ENCODE peak calls at places on chromosomes 11 and 22, in five cellular contexts. M is AG04449, J is AG04450, L is Caco-2, V is H9. K is an unnamed sample.

GRCh38 chr11:119832536-119832935 is 103.5 kb upstream of the NECTIN1 start:
- DNase-seq in M (no peak), J (no peak), V (peak; percentile 56), L (peak; percentile 74), K (no peak)

GRCh38 chr11:34960277-34960676 is 43.9 kb downstream of the PDHX start:
- DNase-seq in V (no peak), L (no peak), J (no peak), M (no peak), K (peak; percentile 49)

GRCh38 chr11:35305670-35306382 is 113.5 kb downstream of the SLC1A2 start:
- DNase-seq in V (peak; percentile 76), L (peak; percentile 53), M (no peak), J (no peak), K (no peak)

GRCh38 chr11:126484266-126484665 is 128.8 kb downstream of the ST3GAL4 start:
- DNase-seq in M (peak; percentile 86), J (peak; percentile 77), V (no peak), L (no peak), K (no peak)

GRCh38 chr11:78820722-78821121 is 246.1 kb upstream of the NARS2 start:
- DNase-seq in V (no peak), L (no peak), J (no peak), M (no peak), K (no peak)

GRCh38 chr11:117195208-117195607 is 4.0 kb upstream of the TAGLN start:
- DNase-seq in L (no peak), M (no peak), J (no peak), V (no peak), K (no peak)

GRCh38 chr22:36744413-36744765 is 31.5 kb downstream of the IFT27 start:
- DNase-seq in J (no peak), M (no peak), L (no peak), V (no peak), K (no peak)

GRCh38 chr11:70828498-70829159 is 423.7 kb downstream of the SHANK2 start:
- DNase-seq in L (no peak), V (no peak), J (no peak), M (no peak), K (no peak)

GRCh38 chr11:19951558-19952083 is 208.7 kb downstream of the DBX1 start:
- DNase-seq in L (no peak), J (no peak), V (no peak), M (no peak), K (no peak)

GRCh38 chr22:27088026-27088425 is 430.6 kb downstream of the MIAT start:
- DNase-seq in L (no peak), M (peak; percentile 50), V (no peak), J (no peak), K (no peak)

GRCh38 chr11:100878474-100878873 is 191.4 kb downstream of the ARHGAP42 start:
- DNase-seq in L (no peak), M (peak; percentile 81), J (no peak), V (no peak), K (peak; percentile 39)

GRCh38 chr11:86211619-86212018 is 32.9 kb upstream of the EED start:
- DNase-seq in V (no peak), M (no peak), L (no peak), J (no peak), K (no peak)

GRCh38 chr11:35799655-35800054 is 137.1 kb downstream of the TRIM44 start:
- DNase-seq in L (no peak), V (no peak), M (no peak), J (no peak), K (no peak)

GRCh38 chr11:22829231-22830081 is at the start of gene SVIP:
- DNase-seq in L (peak; percentile 96), M (peak; percentile 26), V (peak; percentile 96), J (peak; percentile 72), K (peak; percentile 95)
- TF ChIP-seq CTCF in L (peak; percentile 46), M (peak; percentile 88), V (peak; percentile 72), J (peak; percentile 74), K (peak; percentile 65)

GRCh38 chr11:75509201-75509600 is 16.5 kb downstream of the GDPD5 start:
- DNase-seq in J (no peak), L (no peak), V (no peak), M (no peak), K (no peak)
- TF ChIP-seq CTCF in J (peak; percentile 3), L (no peak), V (no peak), M (no peak), K (no peak)

GRCh38 chr11:359181-359714 is 10.1 kb upstream of the B4GALNT4 start:
- DNase-seq in J (no peak), L (no peak), V (no peak), M (no peak), K (no peak)

GRCh38 chr11:356610-357009 is 12.7 kb upstream of the B4GALNT4 start:
- DNase-seq in J (no peak), V (no peak), M (no peak), L (no peak), K (no peak)

GRCh38 chr11:357582-357981 is 11.7 kb upstream of the B4GALNT4 start:
- DNase-seq in L (no peak), J (no peak), V (no peak), M (no peak), K (no peak)

GRCh38 chr11:360326-361280 is 8.7 kb upstream of the B4GALNT4 start:
- DNase-seq in L (no peak), M (no peak), J (no peak), V (peak; percentile 40), K (no peak)

DNA sequence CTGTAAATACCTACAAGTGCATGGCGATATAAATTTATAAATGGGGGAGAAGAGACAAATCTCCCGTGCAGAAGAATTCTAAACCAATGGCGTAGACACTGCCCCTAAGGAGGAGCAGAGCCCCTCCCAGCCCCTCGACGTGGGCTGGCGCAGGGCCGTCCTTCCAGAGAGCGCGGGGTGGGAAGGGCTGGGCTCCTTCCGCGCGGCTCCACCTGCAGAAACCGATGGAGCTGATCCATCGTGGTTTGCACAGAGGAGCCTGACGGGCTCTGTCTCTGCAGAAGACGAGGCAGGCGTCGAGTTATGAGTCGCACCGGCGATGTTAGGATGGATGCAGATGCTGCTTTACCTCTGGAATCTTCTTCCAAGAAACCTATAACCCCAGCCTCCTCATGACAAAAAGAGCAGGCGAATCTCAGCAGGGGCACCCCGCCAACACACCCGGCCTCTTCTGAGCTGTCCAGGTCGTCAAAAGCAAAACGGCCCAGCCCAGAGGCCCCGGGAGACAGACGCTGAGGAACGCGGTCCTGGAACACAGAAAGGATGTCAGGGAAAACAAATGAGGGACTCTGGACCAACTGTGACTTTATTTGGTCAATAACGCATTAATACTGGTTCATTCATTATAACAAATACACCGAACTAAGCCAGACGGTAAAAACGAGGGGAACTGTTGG is 11.0 kb upstream of the B4GALNT4 start:
- DNase-seq in M (no peak), J (no peak), V (peak; percentile 31), L (no peak), K (no peak)
- TF ChIP-seq CTCF in M (no peak), J (no peak), V (no peak), L (no peak), K (no peak)

GRCh38 chr22:46091277-46091977 is 58.9 kb upstream of the PPARA start:
- DNase-seq in M (no peak), J (no peak), L (no peak), V (no peak), K (peak; percentile 40)
- TF ChIP-seq CTCF in M (no peak), J (no peak), L (no peak), V (no peak), K (no peak)

GRCh38 chr22:43270314-43270908 is 72.8 kb downstream of the SCUBE1 start:
- DNase-seq in M (no peak), V (peak; percentile 90), J (no peak), L (peak; percentile 49), K (no peak)
- TF ChIP-seq CTCF in M (no peak), V (peak; percentile 70), J (peak; percentile 26), L (peak; percentile 24), K (no peak)

GRCh38 chr22:45344339-45344738 is 34.6 kb downstream of the FAM118A start:
- DNase-seq in V (peak; percentile 38), J (no peak), L (peak; percentile 57), M (no peak), K (no peak)
- TF ChIP-seq CTCF in V (peak; percentile 29), J (peak; percentile 23), L (no peak), M (no peak), K (no peak)

GRCh38 chr11:68966894-68967780 is 13.6 kb downstream of the MRGPRD start:
- DNase-seq in V (no peak), J (no peak), L (peak; percentile 29), M (no peak), K (no peak)

GRCh38 chr11:68969386-68969785 is 11.4 kb downstream of the MRGPRD start:
- DNase-seq in J (no peak), M (no peak), V (peak; percentile 22), L (peak; percentile 30), K (no peak)

GRCh38 chr11:68968306-68969255 is 12.2 kb downstream of the MRGPRD start:
- DNase-seq in V (peak; percentile 50), M (no peak), J (no peak), L (peak; percentile 51), K (no peak)

GRCh38 chr11:68963779-68964178 is 17.0 kb downstream of the MRGPRD start:
- DNase-seq in V (peak; percentile 43), J (no peak), L (peak; percentile 30), M (no peak), K (no peak)

DNA sequence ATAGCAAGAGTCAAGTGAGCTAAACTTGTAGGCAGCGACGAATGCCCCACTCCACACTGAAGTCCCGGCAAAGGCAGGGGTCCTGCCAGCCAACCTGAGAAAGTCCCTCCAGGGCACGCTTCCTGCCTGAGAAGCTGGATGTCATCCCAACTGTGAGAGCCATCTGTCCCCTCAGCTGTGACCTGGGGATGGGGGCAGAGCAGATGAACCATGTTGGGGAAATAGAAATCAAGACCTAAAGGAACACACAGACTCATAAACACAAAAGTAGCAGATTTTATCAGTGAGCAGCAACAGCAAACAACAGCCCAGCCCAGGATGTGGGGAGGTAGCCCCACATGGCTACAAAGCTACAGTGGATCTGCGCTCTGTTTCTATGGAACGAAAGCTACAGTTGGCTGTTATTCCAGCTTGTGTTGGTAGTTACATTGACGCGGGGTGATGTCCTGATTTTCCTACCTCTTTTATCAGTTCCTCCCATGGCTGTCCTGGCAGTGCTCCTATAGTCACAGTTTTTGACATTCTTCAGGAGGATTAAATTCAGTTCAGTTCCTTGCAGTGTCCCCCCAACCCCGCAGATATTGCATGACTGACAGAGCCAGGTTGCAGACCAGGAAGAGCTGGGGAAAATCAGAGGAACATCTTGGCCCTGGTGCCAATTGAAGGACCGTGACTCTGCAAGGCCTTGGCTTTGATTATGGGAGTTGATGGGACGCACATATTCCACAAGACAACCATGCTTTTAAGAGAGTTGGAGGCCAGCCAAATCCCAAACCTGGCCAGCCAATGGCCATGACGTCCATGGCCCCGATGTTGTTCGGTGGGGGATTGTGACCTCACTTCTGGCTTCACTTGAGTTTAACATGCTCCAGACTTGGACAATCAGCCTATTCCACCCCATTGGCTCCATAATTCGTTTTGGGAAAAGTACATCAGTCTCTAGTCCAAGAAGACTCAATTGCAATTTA is 14.6 kb downstream of the MRGPRD start:
- DNase-seq in V (no peak), J (no peak), L (peak; percentile 25), M (no peak), K (no peak)
- TF ChIP-seq CTCF in V (no peak), J (no peak), L (no peak), M (no peak), K (no peak)